ENCODE peak calls at places on chromosomes 5 and 9, in four cellular contexts. S, B, Z and W are unnamed samples.

GRCh38 chr5:53419247-53419646 is 61.2 kb upstream of the FST start:
- DNase-seq in S (no peak), B (no peak), Z (no peak), W (peak)

GRCh38 chr9:134198771-134199170 is 34.4 kb upstream of the RNU6ATAC start:
- DNase-seq in S (no peak), B (no peak), Z (no peak), W (no peak)

GRCh38 chr5:152625696-152626095 is 220.6 kb upstream of the NMUR2 start:
- DNase-seq in S (no peak), B (no peak), Z (no peak), W (no peak)

GRCh38 chr5:78607864-78608263 is 40.7 kb downstream of the LHFPL2 start:
- DNase-seq in S (no peak), B (no peak), Z (no peak), W (no peak)

GRCh38 chr9:103168254-103168653 is 173.1 kb downstream of the CYLC2 start:
- DNase-seq in S (no peak), B (no peak), Z (no peak), W (no peak)

GRCh38 chr9:14051459-14051858 is 262.5 kb downstream of the NFIB start:
- DNase-seq in S (no peak), B (no peak), Z (no peak), W (peak)

GRCh38 chr9:33143241-33143642 is 23.9 kb downstream of the B4GALT1 start:
- DNase-seq in S (no peak), B (no peak), Z (no peak), W (peak)

GRCh38 chr5:15234366-15234765 is 265.6 kb upstream of the FBXL7 start:
- DNase-seq in S (no peak), B (peak), Z (no peak), W (no peak)

GRCh38 chr5:172661536-172661935 is 20.5 kb downstream of the NEURL1B start:
- DNase-seq in S (no peak), B (no peak), Z (no peak), W (no peak)

DNA sequence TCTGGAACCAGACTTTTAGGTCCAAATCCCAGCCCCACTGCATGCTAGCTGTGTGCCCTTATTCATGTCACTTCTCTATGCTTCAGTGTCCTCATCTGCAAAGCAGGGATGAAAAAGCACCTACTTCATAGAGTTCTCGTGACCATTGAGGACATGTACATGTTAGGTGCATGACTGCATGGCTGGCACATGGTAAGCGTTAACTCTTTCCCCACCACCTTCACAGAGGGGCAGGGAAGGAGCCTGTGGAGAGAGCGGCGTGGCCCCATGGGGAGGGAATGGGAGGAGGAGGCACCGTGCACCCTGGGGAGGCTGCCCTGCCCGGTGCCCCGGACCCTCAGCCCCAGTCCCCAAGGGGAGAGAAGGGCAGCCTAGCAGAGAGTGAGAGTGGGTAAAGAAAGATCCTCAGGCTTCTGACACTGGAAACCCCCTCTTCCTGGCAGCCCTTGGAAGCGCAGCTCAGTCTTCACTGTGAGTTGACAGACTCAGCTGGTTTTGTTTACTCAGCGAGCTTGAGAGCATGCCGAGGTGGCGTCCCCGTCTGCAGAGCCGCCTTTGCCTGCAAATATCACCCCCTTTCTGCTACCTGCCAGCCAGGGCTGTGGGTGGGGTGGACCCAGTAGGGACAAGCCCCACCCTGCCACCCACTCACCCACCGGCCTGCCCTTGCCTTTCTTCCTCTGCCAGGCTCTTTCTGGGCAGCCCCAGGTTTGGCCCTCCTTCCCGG is 10.6 kb upstream of the ANGPTL2 start:
- DNase-seq in S (no peak), B (peak), Z (no peak), W (peak)
- H3K4me2 ChIP-seq in S (no peak), B (peak), Z (no peak), W (peak)

GRCh38 chr5:139392678-139393496 is 2.0 kb downstream of the PROB1 start:
- DNase-seq in S (peak), B (peak), Z (no peak), W (no peak)
- TF ChIP-seq EZH2 in S (no peak), B (peak), Z (no peak), W (peak)

GRCh38 chr5:1517838-1518237 is 5.9 kb downstream of the LPCAT1 start:
- DNase-seq in S (no peak), B (no peak), Z (no peak), W (no peak)
- H3K4me2 ChIP-seq in S (peak), B (no peak), Z (no peak), W (no peak)

GRCh38 chr9:124017929-124018730 is 6.6 kb downstream of the LHX2 start:
- DNase-seq in S (no peak), B (peak), Z (no peak), W (no peak)

GRCh38 chr9:124017064-124017928 is 5.7 kb downstream of the LHX2 start:
- DNase-seq in S (no peak), B (peak), Z (no peak), W (no peak)

GRCh38 chr9:124019771-124020519 is 8.4 kb downstream of the LHX2 start:
- DNase-seq in S (no peak), B (peak), Z (no peak), W (no peak)

GRCh38 chr9:124020520-124021384 is 9.2 kb downstream of the LHX2 start:
- DNase-seq in S (no peak), B (peak), Z (no peak), W (no peak)

GRCh38 chr9:124018731-124019697 is 7.4 kb downstream of the LHX2 start:
- DNase-seq in S (no peak), B (peak), Z (no peak), W (no peak)
- TF ChIP-seq EZH2 in S (no peak), B (peak), Z (peak), W (peak)